ENCODE peak calls at places on chromosomes 12 and 14, in nine cellular contexts. H is AG09309; F is left ventricle myocardium inferior; A is CD4-positive, alpha-beta T cell; X is upper lobe of right lung; B is cardiac fibroblast; Q is fibroblast of the aortic adventitia; V is astrocyte of the spinal cord; I is HFFc6. K is an unnamed sample.

GRCh38 chr12:54341343-54341742 is 16.4 kb downstream of the COPZ1 start:
- DNase-seq in V (no peak), F (no peak), X (no peak), Q (no peak), I (no peak), A (no peak), H (no peak), B (no peak), K (no peak)

GRCh38 chr12:121795029-121795977 is 1.8 kb upstream of the RHOF start:
- DNase-seq in Q (peak; percentile 90), F (peak; percentile 89), A (peak; percentile 74), B (peak; percentile 89), V (peak; percentile 84), I (peak; percentile 68), X (peak; percentile 93), H (no peak), K (no peak)

GRCh38 chr14:69610859-69611263 is 535 bp upstream of the SUSD6 start:
- DNase-seq in H (no peak), I (peak; percentile 17), A (no peak), X (no peak), F (no peak), B (peak; percentile 57), Q (no peak), V (no peak), K (no peak)

GRCh38 chr12:64610092-64610659 is at the start of gene RASSF3:
- DNase-seq in Q (peak; percentile 44), X (peak; percentile 89), H (no peak), F (peak; percentile 77), V (peak; percentile 72), I (peak; percentile 5), A (peak; percentile 63), B (peak; percentile 79), K (no peak)

GRCh38 chr14:70714055-70714550 is 72.4 kb downstream of the TTC9 start:
- DNase-seq in X (no peak), I (peak; percentile 3), B (peak; percentile 69), Q (peak; percentile 78), V (peak; percentile 66), H (peak; percentile 17), F (no peak), A (peak; percentile 24), K (no peak)

GRCh38 chr12:117502233-117502632 is 140.8 kb upstream of the NOS1 start:
- DNase-seq in H (no peak), A (no peak), F (no peak), V (no peak), B (no peak), I (no peak), Q (no peak), X (no peak), K (no peak)

GRCh38 chr12:76028649-76029277 is 2.8 kb downstream of the PHLDA1 start:
- DNase-seq in Q (peak; percentile 51), F (no peak), H (no peak), X (no peak), B (peak; percentile 45), V (peak; percentile 42), A (no peak), I (no peak), K (no peak)

GRCh38 chr12:48883305-48884171 is 17.9 kb upstream of the RND1 start:
- DNase-seq in I (no peak), B (peak; percentile 61), F (no peak), X (no peak), H (no peak), V (no peak), Q (peak; percentile 39), A (no peak), K (no peak)

GRCh38 chr14:104188727-104189400 is 50.5 kb downstream of the KIF26A start:
- DNase-seq in H (no peak), B (no peak), V (no peak), Q (no peak), X (no peak), I (no peak), A (no peak), F (no peak), K (no peak)

GRCh38 chr14:55440385-55440784 is at the start of gene TBPL2:
- DNase-seq in I (no peak), V (no peak), B (no peak), H (no peak), Q (no peak), A (no peak), F (no peak), X (no peak), K (peak; percentile 67)
- TF ChIP-seq CTCF in I (peak; percentile 23), V (peak; percentile 30), B (peak; percentile 32), H (no peak), Q (peak; percentile 12), A (no peak), F (peak; percentile 40), X (no peak), K (peak; percentile 43)

GRCh38 chr14:90488256-90488655 is 91.4 kb downstream of the CALM1 start:
- DNase-seq in I (no peak), F (no peak), B (no peak), V (no peak), Q (no peak), A (no peak), H (no peak), X (no peak), K (peak; percentile 12)
- TF ChIP-seq CTCF in I (no peak), F (no peak), B (no peak), V (no peak), Q (no peak), A (no peak), H (no peak), X (no peak), K (no peak)

DNA sequence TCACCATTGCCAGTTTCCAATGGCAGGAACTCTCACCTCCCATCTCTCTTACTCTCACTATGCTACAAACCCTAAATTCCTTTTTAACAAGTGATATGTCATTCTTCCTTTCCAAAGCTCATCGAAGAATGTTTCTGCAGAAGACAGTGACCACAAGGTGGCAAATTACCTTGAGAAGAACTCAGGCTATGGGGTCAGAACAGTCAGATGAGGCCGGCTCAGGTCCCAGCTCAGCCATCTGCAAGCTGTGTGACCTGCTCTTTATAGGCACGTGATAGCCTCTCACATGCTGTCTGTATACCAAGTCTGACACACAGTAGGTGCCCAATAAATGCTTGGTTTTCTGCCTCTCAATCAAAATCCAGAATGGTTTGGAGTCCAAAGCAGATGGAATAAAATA is 80.7 kb downstream of the FOXN3 start:
- DNase-seq in V (no peak), B (no peak), I (no peak), F (no peak), H (no peak), Q (no peak), A (no peak), X (no peak), K (no peak)
- TF ChIP-seq CTCF in V (no peak), B (no peak), I (no peak), F (peak; percentile 10), H (no peak), Q (no peak), A (no peak), X (no peak), K (peak; percentile 13)

GRCh38 chr12:100959481-100959880 is 164.9 kb downstream of the ANO4 start:
- DNase-seq in X (no peak), V (peak; percentile 74), A (no peak), F (no peak), I (no peak), B (peak; percentile 65), Q (peak; percentile 86), H (peak; percentile 27), K (no peak)

GRCh38 chr12:100955139-100955538 is 160.6 kb downstream of the ANO4 start:
- DNase-seq in B (peak; percentile 55), A (no peak), V (peak; percentile 90), X (no peak), H (no peak), F (no peak), I (no peak), Q (peak; percentile 70), K (no peak)

GRCh38 chr12:100954118-100954517 is 159.5 kb downstream of the ANO4 start:
- DNase-seq in X (no peak), B (no peak), I (no peak), A (no peak), V (no peak), Q (no peak), H (no peak), F (no peak), K (no peak)

GRCh38 chr12:100953677-100954076 is 159.1 kb downstream of the ANO4 start:
- DNase-seq in X (no peak), I (no peak), A (no peak), F (no peak), H (no peak), V (no peak), Q (no peak), B (no peak), K (no peak)

GRCh38 chr12:100956311-100956852 is 161.8 kb downstream of the ANO4 start:
- DNase-seq in V (peak; percentile 12), I (no peak), A (no peak), X (no peak), F (no peak), Q (peak; percentile 63), H (no peak), B (peak; percentile 10), K (no peak)
- TF ChIP-seq CTCF in V (no peak), I (no peak), A (no peak), X (no peak), F (no peak), Q (peak; percentile 15), H (no peak), B (no peak), K (no peak)

DNA sequence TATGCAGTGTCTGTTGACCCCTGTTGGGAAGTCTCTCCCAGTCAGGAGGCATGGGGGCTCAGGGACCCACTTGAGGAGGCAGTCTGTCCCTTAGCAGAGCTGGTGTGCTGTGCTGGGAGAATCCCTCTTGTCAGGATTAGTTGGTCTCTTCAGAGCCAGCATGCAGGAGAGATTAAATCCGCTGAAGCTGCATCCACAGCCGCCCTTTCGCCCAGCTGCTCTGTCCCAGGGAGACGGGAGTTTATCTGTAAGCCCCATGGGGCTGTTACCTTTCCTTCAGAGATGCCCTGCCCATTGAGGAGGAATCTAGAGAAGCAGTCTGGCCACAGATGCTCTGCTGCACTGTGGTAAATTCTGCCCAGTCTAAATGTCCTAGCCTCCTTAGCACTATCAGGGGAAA is 13.1 kb upstream of the KLRC1 start:
- DNase-seq in Q (no peak), A (no peak), H (no peak), V (no peak), X (no peak), I (no peak), F (no peak), B (no peak), K (no peak)
- TF ChIP-seq CTCF in Q (no peak), A (no peak), H (no peak), V (no peak), X (no peak), I (no peak), F (no peak), B (no peak), K (no peak)

DNA sequence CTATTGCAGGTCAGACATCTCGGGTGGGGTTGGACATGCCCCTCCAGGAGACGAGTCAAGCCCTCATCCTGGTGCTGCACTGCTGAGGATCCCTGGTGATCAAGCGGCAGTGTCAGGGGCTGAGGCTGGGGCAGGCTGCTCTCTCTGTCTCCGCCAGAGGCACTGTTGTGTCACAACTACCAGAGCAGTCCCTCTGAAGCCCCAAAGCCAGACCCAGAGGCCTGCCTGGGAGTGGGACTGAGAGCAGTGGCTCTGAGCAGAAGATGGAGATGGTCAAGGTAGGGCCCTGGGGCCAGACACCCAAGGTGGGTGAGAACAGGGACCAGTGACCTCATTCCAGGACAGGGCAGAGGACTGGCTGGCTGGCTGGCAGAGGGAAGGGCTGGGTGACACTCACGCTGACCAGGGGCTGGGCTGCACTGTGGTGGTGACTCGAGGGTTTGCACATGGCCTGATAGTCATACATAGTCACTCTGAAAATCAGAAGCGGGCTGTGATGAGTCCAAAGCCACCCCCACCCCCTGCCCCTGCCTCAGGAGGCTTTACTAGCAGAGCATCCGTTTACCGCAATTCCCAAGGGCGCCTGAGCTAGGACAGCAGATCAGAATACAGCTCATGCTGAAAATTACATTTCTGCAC is 19.6 kb upstream of the LRTM2 start:
- DNase-seq in I (peak; percentile 21), H (no peak), V (no peak), X (peak; percentile 69), F (no peak), A (no peak), Q (no peak), B (peak; percentile 30), K (peak; percentile 89)
- TF ChIP-seq CTCF in I (peak; percentile 60), H (no peak), V (peak; percentile 26), X (peak; percentile 49), F (peak; percentile 67), A (no peak), Q (peak; percentile 13), B (peak; percentile 63), K (peak; percentile 53)